ENCODE peak calls at places on chromosome 2, in four cellular contexts. H is prostate gland; Q is CD8-positive, alpha-beta T cell; K is NCI-H774. A is an unnamed sample.

GRCh38 chr2:233264667-233265066 is 13.2 kb downstream of the ATG16L1 start:
- DNase-seq in H (no peak), Q (no peak), K (no peak), A (no peak)

GRCh38 chr2:200054681-200055468 is 99.5 kb downstream of the MAIP1 start:
- DNase-seq in H (no peak), Q (no peak), K (no peak), A (no peak)

GRCh38 chr2:203759692-203760365 is 53.4 kb downstream of the CD28 start:
- DNase-seq in H (no peak), Q (no peak), K (no peak), A (no peak)

GRCh38 chr2:219551863-219552381 is 8.1 kb downstream of the TMEM198 start:
- DNase-seq in H (no peak), Q (no peak), K (no peak), A (no peak)

GRCh38 chr2:43294973-43295603 is 68.7 kb upstream of the ZFP36L2 start:
- DNase-seq in H (no peak), Q (no peak), K (no peak), A (no peak)

GRCh38 chr2:43522177-43522576 is 73.7 kb downstream of the THADA start:
- DNase-seq in H (no peak), Q (no peak), K (no peak), A (no peak)

GRCh38 chr2:128984066-128984465 is 665.4 kb upstream of the HS6ST1 start:
- DNase-seq in H (no peak), Q (no peak), K (no peak), A (no peak)

GRCh38 chr2:189516546-189516945 is 64.0 kb downstream of the SLC40A1 start:
- DNase-seq in H (no peak), Q (no peak), K (no peak), A (no peak)

GRCh38 chr2:15622614-15623480 is 31.2 kb downstream of the DDX1 start:
- DNase-seq in H (no peak), Q (no peak), K (no peak), A (no peak)

GRCh38 chr2:227703280-227703732 is 14.5 kb downstream of the SLC19A3 start:
- DNase-seq in H (no peak), Q (no peak), K (peak), A (no peak)

GRCh38 chr2:102072741-102073140 is 69.8 kb upstream of the IL1R1 start:
- DNase-seq in H (no peak), Q (no peak), K (no peak), A (no peak)

GRCh38 chr2:206616141-206616540 is 26.1 kb upstream of the FAM237A start:
- DNase-seq in H (no peak), Q (no peak), K (no peak), A (no peak)

GRCh38 chr2:38932586-38932985 is 42.9 kb downstream of the ARHGEF33 start:
- DNase-seq in H (no peak), Q (no peak), K (no peak), A (no peak)

GRCh38 chr2:118016911-118017310 is 3.0 kb upstream of the CCDC93 start:
- DNase-seq in H (no peak), Q (no peak), K (no peak), A (no peak)

GRCh38 chr2:62760555-62760954 is 55.0 kb downstream of the EHBP1 start:
- DNase-seq in H (no peak), Q (no peak), K (no peak), A (no peak)

GRCh38 chr2:9539530-9539929 is 16.1 kb downstream of the ADAM17 start:
- DNase-seq in H (no peak), Q (no peak), K (no peak), A (no peak)

GRCh38 chr2:54589340-54590215 is 133.5 kb downstream of the SPTBN1 start:
- DNase-seq in H (no peak), Q (peak), K (no peak), A (no peak)

GRCh38 chr2:216370961-216371633 is 1.2 kb downstream of the MARCHF4 start:
- DNase-seq in H (no peak), Q (no peak), K (no peak), A (no peak)

GRCh38 chr2:46229134-46230063 is 67.8 kb upstream of the EPAS1 start:
- DNase-seq in H (no peak), Q (no peak), K (no peak), A (no peak)

A was measured in LNCaP clone FGC.